ENCODE peak calls at places on chromosome 11, in six cellular contexts. One of them, this sample, is unnamed.
A peak's percentile ranks its signal among the peaks of the same experiment; 100 is the strongest.

GRCh38 chr11:70220920-70221319 is 17.8 kb downstream of the FADD start:
- DNase-seq in CD8-positive, alpha-beta T cell: no peak
- DNase-seq in astrocyte of the cerebellum: no peak
- DNase-seq in esophagus squamous epithelium: no peak
- DNase-seq in astrocyte of the spinal cord: no peak
- DNase-seq in GM20000: no peak
- DNase-seq in this sample: no peak

GRCh38 chr11:128828350-128828749 is 38.7 kb downstream of the KCNJ1 start:
- DNase-seq in CD8-positive, alpha-beta T cell: no peak
- DNase-seq in astrocyte of the cerebellum: no peak
- DNase-seq in esophagus squamous epithelium: no peak
- DNase-seq in astrocyte of the spinal cord: no peak
- DNase-seq in GM20000: no peak
- DNase-seq in this sample: no peak

GRCh38 chr11:29231991-29232390 is 784.8 kb downstream of the KCNA4 start:
- DNase-seq in CD8-positive, alpha-beta T cell: no peak
- DNase-seq in astrocyte of the cerebellum: peak; percentile 77
- DNase-seq in esophagus squamous epithelium: no peak
- DNase-seq in astrocyte of the spinal cord: peak; percentile 53
- DNase-seq in GM20000: no peak
- DNase-seq in this sample: no peak

GRCh38 chr11:27282141-27282590 is 80.8 kb downstream of the CCDC34 start:
- DNase-seq in CD8-positive, alpha-beta T cell: no peak
- DNase-seq in astrocyte of the cerebellum: peak; percentile 97
- DNase-seq in esophagus squamous epithelium: no peak
- DNase-seq in astrocyte of the spinal cord: peak; percentile 99
- DNase-seq in GM20000: no peak
- DNase-seq in this sample: no peak

GRCh38 chr11:8098361-8098760 is 17.4 kb downstream of the TUB start:
- DNase-seq in CD8-positive, alpha-beta T cell: peak; percentile 40
- DNase-seq in astrocyte of the cerebellum: no peak
- DNase-seq in esophagus squamous epithelium: no peak
- DNase-seq in astrocyte of the spinal cord: no peak
- DNase-seq in GM20000: peak; percentile 5
- DNase-seq in this sample: no peak

GRCh38 chr11:59756845-59757244 is 1.7 kb downstream of the STX3 start:
- DNase-seq in CD8-positive, alpha-beta T cell: no peak
- DNase-seq in astrocyte of the cerebellum: no peak
- DNase-seq in esophagus squamous epithelium: no peak
- DNase-seq in astrocyte of the spinal cord: peak; percentile 5
- DNase-seq in GM20000: peak; percentile 56
- DNase-seq in this sample: no peak

GRCh38 chr11:35579557-35580396 is 38.5 kb upstream of the FJX1 start:
- DNase-seq in CD8-positive, alpha-beta T cell: no peak
- DNase-seq in astrocyte of the cerebellum: peak; percentile 70
- DNase-seq in esophagus squamous epithelium: no peak
- DNase-seq in astrocyte of the spinal cord: peak; percentile 94
- DNase-seq in GM20000: no peak
- DNase-seq in this sample: no peak

GRCh38 chr11:35852056-35852455 is 91.8 kb upstream of the LDLRAD3 start:
- DNase-seq in CD8-positive, alpha-beta T cell: no peak
- DNase-seq in astrocyte of the cerebellum: no peak
- DNase-seq in esophagus squamous epithelium: no peak
- DNase-seq in astrocyte of the spinal cord: no peak
- DNase-seq in GM20000: no peak
- DNase-seq in this sample: no peak

GRCh38 chr11:43278302-43278956 is 33.4 kb upstream of the API5 start:
- DNase-seq in CD8-positive, alpha-beta T cell: no peak
- DNase-seq in astrocyte of the cerebellum: no peak
- DNase-seq in esophagus squamous epithelium: no peak
- DNase-seq in astrocyte of the spinal cord: peak; percentile 16
- DNase-seq in GM20000: peak; percentile 27
- DNase-seq in this sample: no peak

GRCh38 chr11:132099692-132100091 is 729.3 kb downstream of the NTM start:
- DNase-seq in CD8-positive, alpha-beta T cell: no peak
- DNase-seq in astrocyte of the cerebellum: no peak
- DNase-seq in esophagus squamous epithelium: no peak
- DNase-seq in astrocyte of the spinal cord: no peak
- DNase-seq in GM20000: peak; percentile 12
- DNase-seq in this sample: peak; percentile 12

GRCh38 chr11:81494431-81494830 is 1239.2 kb downstream of the FAM181B start:
- DNase-seq in CD8-positive, alpha-beta T cell: no peak
- DNase-seq in astrocyte of the cerebellum: no peak
- DNase-seq in esophagus squamous epithelium: no peak
- DNase-seq in astrocyte of the spinal cord: no peak
- DNase-seq in GM20000: no peak
- DNase-seq in this sample: no peak

GRCh38 chr11:81495699-81496292 is 1237.9 kb downstream of the FAM181B start:
- DNase-seq in CD8-positive, alpha-beta T cell: no peak
- DNase-seq in astrocyte of the cerebellum: no peak
- DNase-seq in esophagus squamous epithelium: no peak
- DNase-seq in astrocyte of the spinal cord: no peak
- DNase-seq in GM20000: no peak
- DNase-seq in this sample: no peak

GRCh38 chr11:81496566-81496965 is 1237.1 kb downstream of the FAM181B start:
- DNase-seq in CD8-positive, alpha-beta T cell: no peak
- DNase-seq in astrocyte of the cerebellum: no peak
- DNase-seq in esophagus squamous epithelium: no peak
- DNase-seq in astrocyte of the spinal cord: no peak
- DNase-seq in GM20000: no peak
- DNase-seq in this sample: no peak

GRCh38 chr11:81492923-81493445 is 1240.7 kb downstream of the FAM181B start:
- DNase-seq in CD8-positive, alpha-beta T cell: no peak
- DNase-seq in astrocyte of the cerebellum: no peak
- DNase-seq in esophagus squamous epithelium: no peak
- DNase-seq in astrocyte of the spinal cord: no peak
- DNase-seq in GM20000: no peak
- DNase-seq in this sample: no peak

GRCh38 chr11:81497202-81497804 is 1236.4 kb downstream of the FAM181B start:
- DNase-seq in CD8-positive, alpha-beta T cell: no peak
- DNase-seq in astrocyte of the cerebellum: no peak
- DNase-seq in esophagus squamous epithelium: no peak
- DNase-seq in astrocyte of the spinal cord: peak; percentile 28
- DNase-seq in GM20000: peak; percentile 38
- DNase-seq in this sample: peak; percentile 22
- TF ChIP-seq CTCF in CD8-positive, alpha-beta T cell: peak; percentile 35
- TF ChIP-seq CTCF in astrocyte of the cerebellum: peak; percentile 59
- TF ChIP-seq CTCF in esophagus squamous epithelium: no peak
- TF ChIP-seq CTCF in astrocyte of the spinal cord: peak; percentile 61
- TF ChIP-seq CTCF in GM20000: peak; percentile 45
- TF ChIP-seq CTCF in this sample: peak; percentile 80

DNA sequence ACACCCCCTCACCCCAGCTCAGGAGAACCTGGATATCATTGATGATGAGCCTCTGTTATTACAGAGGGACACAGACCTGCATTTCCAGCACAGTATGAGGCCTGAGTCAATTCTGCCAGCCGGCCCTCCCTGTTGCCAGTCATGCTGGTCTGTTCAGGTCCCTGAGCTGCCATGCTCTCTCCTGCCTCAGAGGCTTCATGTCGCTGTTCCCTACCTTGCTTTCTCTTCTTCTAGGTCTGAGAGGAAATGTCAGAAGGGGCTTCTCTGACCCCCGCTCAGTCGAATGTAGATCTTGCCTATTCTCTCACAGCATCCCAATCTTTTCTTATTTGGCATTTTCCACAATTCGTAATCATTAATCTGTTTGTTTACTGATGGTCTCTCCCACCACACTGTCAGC is 21.8 kb upstream of the ABCC8 start:
- DNase-seq in CD8-positive, alpha-beta T cell: no peak
- DNase-seq in astrocyte of the cerebellum: no peak
- DNase-seq in esophagus squamous epithelium: no peak
- DNase-seq in astrocyte of the spinal cord: no peak
- DNase-seq in GM20000: no peak
- DNase-seq in this sample: no peak
- TF ChIP-seq CTCF in CD8-positive, alpha-beta T cell: no peak
- TF ChIP-seq CTCF in astrocyte of the cerebellum: peak; percentile 31
- TF ChIP-seq CTCF in esophagus squamous epithelium: no peak
- TF ChIP-seq CTCF in astrocyte of the spinal cord: peak; percentile 28
- TF ChIP-seq CTCF in GM20000: no peak
- TF ChIP-seq CTCF in this sample: peak; percentile 48

GRCh38 chr11:64008283-64008931 is 22.2 kb downstream of the OTUB1 start:
- DNase-seq in CD8-positive, alpha-beta T cell: no peak
- DNase-seq in astrocyte of the cerebellum: no peak
- DNase-seq in esophagus squamous epithelium: no peak
- DNase-seq in astrocyte of the spinal cord: no peak
- DNase-seq in GM20000: no peak
- DNase-seq in this sample: no peak

GRCh38 chr11:64006468-64006867 is 20.2 kb downstream of the OTUB1 start:
- DNase-seq in CD8-positive, alpha-beta T cell: no peak
- DNase-seq in astrocyte of the cerebellum: no peak
- DNase-seq in esophagus squamous epithelium: no peak
- DNase-seq in astrocyte of the spinal cord: no peak
- DNase-seq in GM20000: no peak
- DNase-seq in this sample: no peak

GRCh38 chr11:64007160-64007628 is 21.0 kb downstream of the OTUB1 start:
- DNase-seq in CD8-positive, alpha-beta T cell: no peak
- DNase-seq in astrocyte of the cerebellum: no peak
- DNase-seq in esophagus squamous epithelium: no peak
- DNase-seq in astrocyte of the spinal cord: no peak
- DNase-seq in GM20000: no peak
- DNase-seq in this sample: no peak

GRCh38 chr11:64009234-64009633 is 23.0 kb downstream of the OTUB1 start:
- DNase-seq in CD8-positive, alpha-beta T cell: no peak
- DNase-seq in astrocyte of the cerebellum: no peak
- DNase-seq in esophagus squamous epithelium: no peak
- DNase-seq in astrocyte of the spinal cord: no peak
- DNase-seq in GM20000: no peak
- DNase-seq in this sample: no peak

DNA sequence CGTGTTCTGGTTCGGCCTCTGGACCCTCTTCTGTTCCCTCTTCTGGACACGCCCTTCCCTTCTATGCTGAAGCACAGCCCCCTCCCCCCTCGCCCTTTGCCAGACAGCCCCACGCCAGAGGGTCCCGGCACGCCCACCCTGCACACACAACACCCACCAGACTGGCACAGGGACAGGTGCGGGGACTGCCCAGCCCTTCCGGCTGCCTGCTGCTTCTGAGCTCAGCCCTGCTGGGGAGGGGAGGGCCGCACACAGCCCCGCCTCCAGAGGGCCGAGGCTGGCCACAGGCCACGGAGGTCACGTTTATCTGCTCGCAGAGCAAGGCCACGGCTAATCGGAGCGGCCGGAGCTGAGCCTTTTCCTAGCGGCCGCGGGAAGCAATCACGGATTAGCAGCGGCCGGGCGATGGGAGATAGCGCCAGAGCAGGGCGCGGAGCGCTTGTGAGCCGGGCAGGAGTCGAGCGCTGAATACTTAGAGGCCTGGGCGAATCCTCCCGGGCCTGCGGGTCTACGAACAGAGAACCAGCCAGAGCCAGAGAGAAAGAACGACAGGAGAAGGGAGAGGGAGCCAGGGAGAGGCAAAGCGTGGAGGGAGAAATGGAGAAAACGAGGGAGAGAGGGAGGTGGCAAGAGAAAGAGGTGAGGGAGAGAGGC is 21.5 kb downstream of the OTUB1 start:
- DNase-seq in CD8-positive, alpha-beta T cell: no peak
- DNase-seq in astrocyte of the cerebellum: no peak
- DNase-seq in esophagus squamous epithelium: no peak
- DNase-seq in astrocyte of the spinal cord: no peak
- DNase-seq in GM20000: no peak
- DNase-seq in this sample: peak; percentile 60
- TF ChIP-seq CTCF in CD8-positive, alpha-beta T cell: no peak
- TF ChIP-seq CTCF in astrocyte of the cerebellum: peak; percentile 32
- TF ChIP-seq CTCF in esophagus squamous epithelium: no peak
- TF ChIP-seq CTCF in astrocyte of the spinal cord: peak; percentile 13
- TF ChIP-seq CTCF in GM20000: no peak
- TF ChIP-seq CTCF in this sample: peak; percentile 56

DNA sequence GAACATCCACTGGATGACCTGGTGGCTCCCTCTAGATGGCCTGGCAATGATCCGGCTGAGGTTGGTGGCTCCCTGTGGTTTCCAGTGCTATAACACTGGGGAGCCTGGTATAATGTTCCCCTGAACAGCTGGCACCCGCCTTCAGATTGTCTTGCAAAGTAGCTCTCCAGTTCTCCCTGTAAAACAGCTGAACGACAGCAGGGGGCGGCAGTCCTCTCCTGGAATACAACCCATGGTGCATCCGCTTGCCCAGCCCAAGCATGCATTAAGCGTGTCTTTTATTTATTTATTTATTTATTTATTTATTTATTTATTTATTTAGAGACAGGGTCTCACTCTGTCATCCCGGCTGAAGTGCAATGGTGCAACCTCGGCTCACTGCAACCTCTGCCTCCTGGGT is 258.9 kb downstream of the BUD13 start:
- DNase-seq in CD8-positive, alpha-beta T cell: no peak
- DNase-seq in astrocyte of the cerebellum: no peak
- DNase-seq in esophagus squamous epithelium: no peak
- DNase-seq in astrocyte of the spinal cord: peak; percentile 15
- DNase-seq in GM20000: peak; percentile 49
- DNase-seq in this sample: peak; percentile 36
- TF ChIP-seq CTCF in CD8-positive, alpha-beta T cell: no peak
- TF ChIP-seq CTCF in astrocyte of the cerebellum: no peak
- TF ChIP-seq CTCF in esophagus squamous epithelium: no peak
- TF ChIP-seq CTCF in astrocyte of the spinal cord: no peak
- TF ChIP-seq CTCF in GM20000: peak; percentile 29
- TF ChIP-seq CTCF in this sample: peak; percentile 53

DNA sequence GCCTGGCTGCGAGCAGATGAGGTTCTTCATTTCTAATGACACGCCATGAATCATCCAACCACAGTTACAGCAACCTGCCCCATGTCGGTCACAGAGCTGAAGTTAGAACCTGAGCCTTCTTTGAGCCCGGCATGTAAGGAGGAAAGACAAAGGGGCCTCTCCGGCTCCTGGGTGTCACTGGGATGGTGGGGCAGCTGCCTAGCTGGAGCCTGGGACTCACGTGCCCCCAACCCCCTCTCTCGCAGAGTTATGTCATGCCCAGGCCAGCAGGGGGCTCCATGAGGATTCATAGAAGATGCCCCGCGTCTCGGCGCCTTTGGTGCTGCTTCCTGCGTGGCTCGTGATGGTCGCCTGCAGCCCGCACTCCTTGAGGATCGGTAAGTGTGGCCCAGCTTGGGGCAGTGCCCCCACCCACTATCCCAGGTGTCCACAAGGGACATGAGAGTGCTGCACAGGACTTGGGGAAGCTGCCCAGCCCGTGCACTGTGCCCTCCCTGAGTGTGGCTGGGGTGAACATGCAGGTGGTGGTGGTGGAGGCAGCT is 148.5 kb downstream of the GRIK4 start:
- DNase-seq in CD8-positive, alpha-beta T cell: no peak
- DNase-seq in astrocyte of the cerebellum: no peak
- DNase-seq in esophagus squamous epithelium: no peak
- DNase-seq in astrocyte of the spinal cord: peak; percentile 13
- DNase-seq in GM20000: peak; percentile 63
- DNase-seq in this sample: peak; percentile 32
- TF ChIP-seq CTCF in CD8-positive, alpha-beta T cell: no peak
- TF ChIP-seq CTCF in astrocyte of the cerebellum: peak; percentile 36
- TF ChIP-seq CTCF in esophagus squamous epithelium: no peak
- TF ChIP-seq CTCF in astrocyte of the spinal cord: peak; percentile 45
- TF ChIP-seq CTCF in GM20000: peak; percentile 60
- TF ChIP-seq CTCF in this sample: peak; percentile 59

This sample was measured in neural crest cell.